ENCODE peak calls at places on chromosomes 7 and 10, in four cellular contexts. K, C, H and I are unnamed samples.
A peak's percentile ranks its signal among the peaks of the same experiment; 100 is the strongest.

GRCh38 chr10:112565434-112566053 is 118.5 kb downstream of the VTI1A start:
- DNase-seq in K (no peak), C (peak; percentile 56), H (no peak), I (no peak)

GRCh38 chr7:105011771-105012502 is 2.1 kb upstream of the KMT2E start:
- DNase-seq in K (no peak), C (no peak), H (peak; percentile 19), I (no peak)

GRCh38 chr7:29416906-29417305 is 146.7 kb upstream of the PRR15 start:
- DNase-seq in K (no peak), C (no peak), H (no peak), I (no peak)

GRCh38 chr7:155685070-155685790 is 40.8 kb downstream of the RBM33 start:
- DNase-seq in K (no peak), C (no peak), H (peak; percentile 16), I (no peak)

GRCh38 chr7:49773082-49773938 is at the start of gene VWC2:
- DNase-seq in K (no peak), C (no peak), H (no peak), I (no peak)

GRCh38 chr10:659710-660141 is 29.7 kb downstream of the DIP2C start:
- DNase-seq in K (no peak), C (peak; percentile 66), H (no peak), I (no peak)

GRCh38 chr10:126929391-126929790 is 24.2 kb downstream of the DOCK1 start:
- DNase-seq in K (no peak), C (no peak), H (no peak), I (no peak)

GRCh38 chr7:16592395-16592794 is 53.2 kb downstream of the ANKMY2 start:
- DNase-seq in K (no peak), C (no peak), H (no peak), I (no peak)

GRCh38 chr10:76329891-76330575 is 898.6 kb downstream of the LRMDA start:
- DNase-seq in K (no peak), C (peak; percentile 50), H (no peak), I (no peak)

GRCh38 chr10:48383393-48383792 is 76.9 kb downstream of the MAPK8 start:
- DNase-seq in K (no peak), C (no peak), H (no peak), I (no peak)

GRCh38 chr7:130961128-130961601 is 227.2 kb upstream of the KLF14 start:
- DNase-seq in K (peak; percentile 72), C (no peak), H (peak; percentile 85), I (peak; percentile 88)

GRCh38 chr10:122841569-122841968 is 4.1 kb downstream of the CUZD1 start:
- DNase-seq in K (no peak), C (no peak), H (no peak), I (no peak)

GRCh38 chr7:137453356-137453755 is 109.8 kb upstream of the PTN start:
- DNase-seq in K (no peak), C (no peak), H (no peak), I (no peak)

GRCh38 chr10:117362313-117362712 is 12.9 kb downstream of the PDZD8 start:
- DNase-seq in K (no peak), C (no peak), H (no peak), I (no peak)

GRCh38 chr7:38630720-38631673 is at the start of gene AMPH:
- DNase-seq in K (no peak), C (peak; percentile 67), H (no peak), I (no peak)

GRCh38 chr10:11153766-11154165 is 136.1 kb downstream of the CELF2 start:
- DNase-seq in K (no peak), C (no peak), H (no peak), I (no peak)

GRCh38 chr10:70528726-70529362 is 50.3 kb downstream of the PALD1 start:
- DNase-seq in K (no peak), C (peak; percentile 72), H (no peak), I (no peak)

GRCh38 chr7:155398944-155399343 is 59.0 kb upstream of the EN2 start:
- DNase-seq in K (no peak), C (no peak), H (no peak), I (no peak)

GRCh38 chr10:114397651-114398145 is 6.6 kb downstream of the AFAP1L2 start:
- DNase-seq in K (no peak), C (no peak), H (no peak), I (no peak)

GRCh38 chr7:50957427-50957826 is 174.7 kb upstream of the GRB10 start:
- DNase-seq in K (no peak), C (no peak), H (no peak), I (no peak)